ENCODE peak calls at places on chromosomes 1 and 21, in four cellular contexts. I is GM12878, O is K562, H is IMR-90. Y is an unnamed sample.
A peak's percentile ranks its signal among the peaks of the same experiment; 100 is the strongest.

GRCh38 chr1:35810096-35810860 is 2.5 kb downstream of the AGO4 start:
- DNase-seq in H (peak; percentile 61), I (no peak), O (no peak), Y (no peak)

GRCh38 chr1:168794057-168794456 is 65.1 kb upstream of the DPT start:
- DNase-seq in O (no peak), H (no peak), I (no peak), Y (no peak)

GRCh38 chr1:104132386-104132973 is 382.8 kb downstream of the AMY1C start:
- DNase-seq in I (no peak), H (peak; percentile 1), O (no peak), Y (no peak)

GRCh38 chr1:185045793-185046441 is 559 bp downstream of the RNF2 start:
- DNase-seq in O (peak; percentile 74), I (no peak), H (peak; percentile 31), Y (peak; percentile 38)

GRCh38 chr1:44628962-44629756 is 45.1 kb downstream of the TMEM53 start:
- DNase-seq in H (peak; percentile 96), O (no peak), I (no peak), Y (no peak)

GRCh38 chr1:168287237-168287664 is 6.6 kb downstream of the TBX19 start:
- DNase-seq in H (peak; percentile 83), I (no peak), O (peak; percentile 31), Y (peak; percentile 55)

GRCh38 chr1:223887724-223888428 is 42.1 kb upstream of the TP53BP2 start:
- DNase-seq in I (no peak), O (no peak), H (peak; percentile 99), Y (peak; percentile 90)

GRCh38 chr1:153366261-153366660 is 8.6 kb downstream of the S100A9 start:
- DNase-seq in I (no peak), O (no peak), H (no peak), Y (no peak)

GRCh38 chr1:178536844-178537371 is 24.0 kb downstream of the TEX35 start:
- DNase-seq in O (no peak), H (peak; percentile 99), I (no peak), Y (no peak)

GRCh38 chr1:64290420-64290819 is 87.0 kb downstream of the UBE2U start:
- DNase-seq in O (no peak), I (no peak), H (no peak), Y (no peak)

GRCh38 chr1:59687081-59687480 is 127.7 kb upstream of the HOOK1 start:
- DNase-seq in O (no peak), I (no peak), H (no peak), Y (no peak)

GRCh38 chr21:25735895-25736597 is 1.3 kb downstream of the GABPA start:
- DNase-seq in O (no peak), H (peak; percentile 42), I (no peak), Y (peak; percentile 73)

GRCh38 chr1:27885620-27886352 is 13.4 kb downstream of the THEMIS2 start:
- DNase-seq in I (no peak), H (no peak), O (no peak), Y (no peak)

GRCh38 chr1:217078010-217078704 is 354.9 kb upstream of the ESRRG start:
- DNase-seq in I (no peak), O (no peak), H (peak; percentile 20), Y (no peak)

GRCh38 chr21:43785134-43785533 is 4.2 kb upstream of the RRP1 start:
- DNase-seq in H (no peak), I (no peak), O (no peak), Y (no peak)

GRCh38 chr1:160669802-160670201 is 23.0 kb upstream of the SLAMF1 start:
- DNase-seq in I (no peak), O (no peak), H (no peak), Y (no peak)

GRCh38 chr1:72278461-72278860 is 3.9 kb downstream of the NEGR1 start:
- DNase-seq in H (no peak), O (no peak), I (no peak), Y (no peak)

GRCh38 chr1:40392206-40392605 is 18.7 kb downstream of the SMAP2 start:
- DNase-seq in H (peak; percentile 88), I (no peak), O (no peak), Y (no peak)

GRCh38 chr1:162878000-162878596 is 17.1 kb upstream of the CCDC190 start:
- DNase-seq in H (peak; percentile 80), O (peak; percentile 38), I (no peak), Y (peak; percentile 85)

GRCh38 chr21:42414928-42415769 is 11.4 kb downstream of the UBASH3A start:
- DNase-seq in I (peak; percentile 97), H (peak; percentile 78), O (peak; percentile 47), Y (peak; percentile 16)
- TF ChIP-seq FOS in I (no peak), H (no peak), O (peak; percentile 22), Y (no peak)

GRCh38 chr1:177306019-177306415 is 135.3 kb downstream of the BRINP2 start:
- DNase-seq in O (no peak), H (no peak), I (no peak), Y (no peak)
- H3K27me3 ChIP-seq in O (no peaks in the 10 kb centered on the region), H (no peaks in the 10 kb centered on the region), I (no peaks in the 10 kb centered on the region), Y (no peaks in the 10 kb centered on the region)

GRCh38 chr21:37511848-37512247 is 145.3 kb downstream of the DYRK1A start:
- DNase-seq in I (no peak), H (no peak), O (no peak), Y (no peak)
- TF ChIP-seq FOS in I (no peak), H (no peak), O (no peak), Y (no peak)

GRCh38 chr1:209589863-209590262 is 6.3 kb downstream of the CAMK1G start:
- DNase-seq in O (no peak), H (no peak), I (no peak), Y (no peak)

GRCh38 chr1:209593747-209594146 is 10.2 kb downstream of the CAMK1G start:
- DNase-seq in O (no peak), H (no peak), I (no peak), Y (no peak)

GRCh38 chr1:209587778-209588177 is 4.3 kb downstream of the CAMK1G start:
- DNase-seq in H (no peak), I (no peak), O (no peak), Y (peak; percentile 46)

GRCh38 chr1:209589440-209589839 is 5.9 kb downstream of the CAMK1G start:
- DNase-seq in H (peak; percentile 39), I (no peak), O (no peak), Y (no peak)

DNA sequence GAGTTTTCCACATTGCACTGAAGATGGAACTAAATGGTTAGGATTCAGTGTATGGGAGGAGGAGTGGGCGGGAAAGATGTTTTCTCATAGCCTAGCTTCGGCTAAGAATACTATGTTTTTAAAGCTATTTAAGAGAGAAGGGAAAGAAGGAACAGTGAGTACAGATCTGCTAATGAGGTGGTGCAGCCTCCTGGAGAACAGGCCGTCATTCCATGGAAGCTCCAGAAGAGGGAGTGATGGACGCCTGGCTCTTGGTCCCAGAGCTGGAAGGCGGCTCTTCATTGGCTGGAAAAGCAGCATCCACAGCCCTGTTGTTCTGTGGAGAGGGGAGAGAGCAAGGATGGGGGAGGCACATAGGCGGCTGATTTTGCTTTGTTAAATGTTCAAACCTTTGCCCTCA is 6.9 kb downstream of the CAMK1G start:
- DNase-seq in I (no peak), H (no peak), O (peak; percentile 29), Y (peak; percentile 24)
- H3K27me3 ChIP-seq in I (peaks cover 12% of the 10 kb centered on the region), H (no peaks in the 10 kb centered on the region), O (peaks cover 37% of the 10 kb centered on the region), Y (peaks cover 19% of the 10 kb centered on the region)

GRCh38 chr1:3922201-3922725 is 22.2 kb upstream of the C1orf174 start:
- DNase-seq in O (peak; percentile 42), I (peak; percentile 48), H (no peak), Y (no peak)
- TF ChIP-seq FOS in O (no peak), I (no peak), H (no peak), Y (no peak)

GRCh38 chr1:22569269-22569668 is 6.0 kb downstream of the EPHA8 start:
- DNase-seq in O (no peak), I (no peak), H (no peak), Y (no peak)

GRCh38 chr1:22570140-22570909 is 7.0 kb downstream of the EPHA8 start:
- DNase-seq in H (no peak), I (no peak), O (no peak), Y (no peak)

GRCh38 chr1:22567176-22567575 is 3.9 kb downstream of the EPHA8 start:
- DNase-seq in I (no peak), O (no peak), H (no peak), Y (no peak)

GRCh38 chr1:22563671-22564612 is 653 bp downstream of the EPHA8 start:
- DNase-seq in I (no peak), O (no peak), H (no peak), Y (no peak)

GRCh38 chr1:22567994-22568393 is 4.7 kb downstream of the EPHA8 start:
- DNase-seq in O (no peak), H (no peak), I (no peak), Y (no peak)
- H3K27me3 ChIP-seq in O (peaks cover 89% of the 10 kb centered on the region), H (peaks cover 76% of the 10 kb centered on the region), I (no peaks in the 10 kb centered on the region), Y (peaks cover 24% of the 10 kb centered on the region)

DNA sequence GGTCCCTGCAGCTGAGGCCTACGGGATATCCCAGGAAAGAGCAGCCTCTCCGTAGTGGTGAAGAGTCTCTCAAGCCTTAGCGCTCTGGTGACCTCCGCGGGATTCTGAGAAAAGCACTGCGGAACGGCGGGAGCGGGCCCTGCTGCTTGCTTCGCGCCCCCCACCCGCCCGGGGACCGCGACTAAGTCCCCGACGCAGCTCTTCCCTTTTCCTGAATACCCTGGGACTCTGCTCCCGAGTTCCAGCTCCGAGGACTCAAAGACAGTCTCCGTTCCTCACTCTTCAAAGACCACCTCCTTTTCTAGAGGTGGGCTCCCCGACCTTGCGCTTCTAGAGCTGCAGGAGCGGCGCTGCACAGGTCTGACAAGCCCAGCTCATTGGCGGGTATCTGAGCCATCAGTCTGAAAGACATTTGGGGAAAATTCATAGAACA is 3.6 kb upstream of the PRRX1 start:
- DNase-seq in O (no peak), I (no peak), H (no peak), Y (no peak)
- TF ChIP-seq FOS in O (no peak), I (no peak), H (no peak), Y (no peak)

DNA sequence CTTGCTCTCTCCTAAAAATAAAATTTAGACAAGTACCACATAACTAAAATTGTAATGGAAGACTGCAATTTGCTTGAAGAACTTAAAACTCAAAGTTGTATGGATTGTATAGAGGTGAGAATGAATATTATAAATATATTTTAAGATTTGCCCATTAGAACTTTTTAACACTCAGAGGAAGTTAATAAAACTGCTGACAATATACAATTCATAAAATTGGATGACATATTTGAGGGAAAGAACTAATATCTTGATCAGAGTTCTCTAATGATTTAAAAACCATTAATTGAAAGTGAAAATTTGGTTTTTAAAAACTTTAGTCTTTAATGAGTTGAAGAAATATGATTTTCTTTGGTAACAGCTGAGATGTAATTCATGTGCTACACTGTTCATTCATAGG is 20.9 kb downstream of the TTC3 start:
- DNase-seq in H (no peak), O (no peak), I (no peak), Y (no peak)
- H3K27me3 ChIP-seq in H (no peaks in the 10 kb centered on the region), O (no peaks in the 10 kb centered on the region), I (no peaks in the 10 kb centered on the region), Y (no peaks in the 10 kb centered on the region)

DNA sequence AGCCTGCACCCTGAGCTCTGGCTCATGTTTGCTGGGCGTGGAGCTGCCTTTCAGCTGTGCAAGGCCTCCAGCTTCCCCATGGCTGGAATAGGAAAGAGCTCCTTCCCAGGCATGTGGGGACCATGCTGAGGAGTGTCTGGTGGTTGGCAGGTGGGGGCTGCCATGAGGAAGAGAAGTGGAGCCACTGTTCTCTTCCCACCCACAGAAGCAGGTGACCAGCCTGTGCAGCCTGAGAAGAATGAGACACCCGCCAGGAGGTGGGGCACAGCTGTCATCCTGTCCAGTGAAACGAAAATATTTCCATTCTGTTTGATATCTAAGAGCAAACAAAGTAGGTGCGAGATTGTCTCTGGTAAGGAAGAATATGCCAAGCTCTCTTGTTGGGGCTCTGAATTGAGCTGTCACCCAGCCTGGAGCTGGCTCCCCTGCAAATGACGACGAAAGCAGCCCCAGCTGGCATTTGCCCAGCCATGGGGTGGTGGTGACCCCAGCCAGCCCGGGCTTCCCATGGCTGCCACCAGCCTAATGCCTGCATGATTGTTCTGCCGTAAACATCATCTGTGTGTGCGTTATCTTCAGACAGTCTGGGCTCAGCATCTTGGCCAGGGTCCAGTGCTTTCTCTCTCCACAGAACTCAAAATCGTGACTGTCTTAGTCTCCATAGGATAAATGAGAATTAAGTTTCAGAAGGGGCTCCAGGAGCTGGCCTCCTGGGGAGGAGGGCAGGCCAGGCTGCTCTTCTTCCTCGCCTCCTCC is 429.8 kb upstream of the VAMP3 start:
- DNase-seq in O (no peak), H (peak; percentile 77), I (no peak), Y (peak; percentile 57)
- TF ChIP-seq FOS in O (no peak), H (no peak), I (no peak), Y (no peak)

Y was measured in endothelial cell of umbilical vein.